ENCODE peak calls at places on chromosomes 4 and X, in eight cellular contexts. J, K, E, T, M, L, O and U are unnamed samples.

GRCh38 chr4:87839309-87839946 is 6.7 kb downstream of the MEPE start:
- DNase-seq in O (peak), M (peak), T (no peak), K (no peak), J (no peak), E (peak), L (no peak), U (peak)

GRCh38 chr4:80035336-80035735 is 37.7 kb downstream of the ANTXR2 start:
- DNase-seq in E (no peak), K (no peak), L (no peak), T (no peak), O (no peak), J (peak), M (no peak), U (no peak)

GRCh38 chr4:178244785-178245184 is 802.5 kb upstream of the AGA start:
- DNase-seq in L (no peak), T (no peak), M (no peak), K (no peak), J (no peak), E (no peak), O (no peak), U (no peak)

GRCh38 chrX:47179928-47180255 is 13.7 kb upstream of the UBA1 start:
- DNase-seq in J (no peak), T (no peak), O (no peak), K (no peak), L (no peak), E (no peak), M (no peak), U (no peak)

GRCh38 chr4:185734930-185735329 is 77.1 kb downstream of the SORBS2 start:
- DNase-seq in E (no peak), L (no peak), J (no peak), K (no peak), T (no peak), O (no peak), M (no peak), U (no peak)

GRCh38 chr4:188412499-188412898 is 273.3 kb downstream of the TRIML1 start:
- DNase-seq in M (no peak), O (no peak), K (no peak), J (no peak), E (no peak), L (no peak), T (no peak), U (no peak)

GRCh38 chr4:95398217-95398616 is 150.6 kb downstream of the UNC5C start:
- DNase-seq in M (no peak), L (no peak), E (no peak), J (no peak), K (no peak), O (no peak), T (no peak), U (no peak)

GRCh38 chr4:186104114-186104894 is at the start of gene FAM149A:
- DNase-seq in J (peak), M (no peak), E (no peak), L (peak), T (no peak), O (no peak), K (peak), U (no peak)

GRCh38 chr4:112109455-112110425 is 35.5 kb upstream of the FAM241A start:
- DNase-seq in M (peak), O (no peak), L (no peak), T (no peak), J (no peak), K (no peak), E (peak), U (peak)

GRCh38 chr4:115054836-115055235 is 58.6 kb downstream of the NDST4 start:
- DNase-seq in M (no peak), L (no peak), J (no peak), K (no peak), E (no peak), O (no peak), T (no peak), U (no peak)

GRCh38 chr4:19969492-19969891 is 282.2 kb upstream of the SLIT2 start:
- DNase-seq in O (no peak), E (no peak), L (no peak), T (no peak), J (no peak), M (peak), K (no peak), U (peak)

GRCh38 chr4:185721949-185722316 is 90.1 kb downstream of the SORBS2 start:
- DNase-seq in E (no peak), K (no peak), J (no peak), T (no peak), O (no peak), L (no peak), M (peak), U (peak)

GRCh38 chr4:112284166-112284565 is 1.5 kb downstream of the TIFA start:
- DNase-seq in T (no peak), J (no peak), L (no peak), E (no peak), O (no peak), M (no peak), K (no peak), U (peak)

GRCh38 chr4:137312257-137312656 is 220.0 kb downstream of the PCDH18 start:
- DNase-seq in M (peak), E (no peak), J (no peak), L (no peak), K (no peak), O (no peak), T (no peak), U (no peak)

GRCh38 chr4:152831416-152831815 is 51.7 kb downstream of the ARFIP1 start:
- DNase-seq in O (no peak), J (no peak), E (no peak), T (no peak), L (no peak), M (no peak), K (no peak), U (no peak)

GRCh38 chrX:70132244-70132643 is 1.0 kb upstream of the IGBP1 start:
- DNase-seq in L (no peak), E (peak), J (no peak), M (no peak), T (no peak), K (no peak), O (no peak), U (no peak)

GRCh38 chrX:76398970-76399369 is 28.5 kb upstream of the MAGEE1 start:
- DNase-seq in M (no peak), O (no peak), J (no peak), K (no peak), E (no peak), T (no peak), L (no peak), U (no peak)

GRCh38 chr4:121107507-121107906 is 35.2 kb upstream of the NDNF start:
- DNase-seq in O (no peak), J (no peak), L (no peak), K (no peak), T (no peak), E (no peak), M (no peak), U (no peak)

GRCh38 chr4:22339491-22339890 is 176.4 kb downstream of the ADGRA3 start:
- DNase-seq in O (no peak), L (no peak), J (no peak), T (no peak), K (no peak), M (no peak), E (no peak), U (no peak)

GRCh38 chr4:95219109-95219508 is 329.7 kb downstream of the UNC5C start:
- DNase-seq in T (no peak), J (no peak), L (no peak), E (no peak), O (no peak), K (no peak), M (peak), U (peak)

GRCh38 chr4:83011779-83012630 is 1.4 kb upstream of the LIN54 start:
- DNase-seq in J (peak), E (peak), M (no peak), T (no peak), K (no peak), L (peak), O (no peak), U (peak)

GRCh38 chr4:15182600-15183222 is 180.4 kb downstream of the CPEB2 start:
- DNase-seq in E (no peak), K (no peak), L (no peak), O (no peak), M (peak), T (no peak), J (no peak), U (peak)

GRCh38 chr4:96685691-96686090 is 845.8 kb downstream of the PDHA2 start:
- DNase-seq in M (no peak), T (no peak), O (no peak), E (no peak), J (no peak), K (no peak), L (no peak), U (no peak)

GRCh38 chrX:148784859-148785655 is 284.6 kb downstream of the AFF2 start:
- DNase-seq in M (no peak), K (no peak), J (no peak), L (no peak), O (no peak), E (no peak), T (no peak), U (no peak)

GRCh38 chr4:126223784-126224407 is 909.1 kb downstream of the FAT4 start:
- DNase-seq in J (no peak), L (no peak), M (peak), T (no peak), K (peak), E (peak), O (no peak), U (peak)

GRCh38 chr4:38382492-38382891 is 281.5 kb upstream of the KLF3 start:
- DNase-seq in L (no peak), M (no peak), O (no peak), J (no peak), T (no peak), E (no peak), K (no peak), U (no peak)

GRCh38 chrX:13123247-13123856 is 78.9 kb upstream of the FAM9C start:
- DNase-seq in K (no peak), J (no peak), L (no peak), T (no peak), E (peak), M (no peak), O (no peak), U (no peak)

GRCh38 chrX:13126785-13127184 is 82.4 kb upstream of the FAM9C start:
- DNase-seq in T (no peak), O (no peak), J (no peak), K (no peak), E (no peak), L (no peak), M (peak), U (no peak)

GRCh38 chrX:13121020-13121419 is 76.6 kb upstream of the FAM9C start:
- DNase-seq in O (no peak), M (no peak), L (no peak), K (no peak), E (no peak), J (no peak), T (no peak), U (no peak)

GRCh38 chrX:13125188-13125587 is 80.8 kb upstream of the FAM9C start:
- DNase-seq in E (no peak), L (no peak), K (no peak), T (no peak), M (no peak), J (no peak), O (no peak), U (no peak)

DNA sequence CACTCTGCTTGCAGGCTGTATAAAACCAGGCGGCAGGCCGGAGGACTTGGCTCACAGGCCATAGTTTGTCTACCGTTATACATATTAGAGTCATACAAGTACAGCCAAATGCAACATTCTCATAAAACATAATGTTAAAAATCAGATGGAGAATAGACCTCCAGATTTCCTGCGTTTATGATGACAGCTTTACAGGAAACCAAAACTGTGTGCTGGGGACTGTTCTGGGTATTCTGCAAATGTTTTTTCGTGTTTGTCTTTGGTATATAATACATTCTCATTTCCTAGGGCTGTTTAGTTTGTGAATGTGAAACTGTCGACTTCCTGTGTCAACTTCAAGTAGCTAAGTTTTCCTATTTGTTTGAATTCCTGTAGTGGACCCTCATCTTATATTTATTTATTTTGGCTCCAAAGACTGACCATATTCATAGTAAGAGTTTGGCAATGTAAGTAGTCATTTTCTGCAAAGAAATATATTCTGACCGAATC is 79.5 kb upstream of the FAM9C start:
- DNase-seq in L (no peak), E (peak), M (peak), O (no peak), J (no peak), K (no peak), T (no peak), U (no peak)
- TF ChIP-seq CTCF in L (no peak), E (no peak), M (no peak), O (no peak), J (no peak), K (no peak), T (no peak), U (no peak)

DNA sequence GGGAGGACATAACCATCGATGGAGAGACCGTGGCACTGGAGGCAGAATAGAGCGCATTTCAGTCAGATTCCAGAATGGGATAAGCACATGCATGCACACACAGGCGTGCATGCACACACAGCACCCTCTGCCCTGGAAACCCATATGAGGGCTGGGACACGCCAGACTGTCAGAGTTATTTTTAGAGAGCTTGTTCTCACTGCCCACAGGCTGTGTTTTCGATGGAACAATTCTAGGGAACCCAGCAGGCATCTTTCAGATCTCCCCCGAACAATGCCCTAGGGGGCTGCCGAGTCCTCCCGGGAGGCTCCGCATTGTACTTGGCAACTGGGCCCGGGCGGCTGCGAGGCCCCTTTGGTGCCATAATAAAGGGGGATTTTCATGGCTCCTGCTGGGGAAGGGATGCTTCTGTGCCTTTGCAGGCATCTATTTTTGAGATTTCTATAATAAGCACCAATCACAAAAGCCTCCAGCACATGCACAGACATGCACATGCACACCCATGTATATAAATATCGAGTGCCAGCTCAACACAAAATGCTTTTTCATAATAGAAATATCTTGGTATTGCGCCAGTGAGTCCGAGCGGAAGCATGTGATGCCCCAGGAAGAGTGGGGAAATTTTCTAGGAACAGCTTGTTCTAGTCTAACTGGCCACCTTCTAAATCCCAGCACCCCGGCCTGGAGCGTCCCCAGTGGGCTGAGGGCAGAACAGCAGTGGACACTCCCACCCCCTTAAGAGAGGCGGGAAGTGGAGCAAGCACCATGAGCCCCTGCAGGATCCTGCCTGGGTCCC is 88.6 kb downstream of the PHKA2 start:
- DNase-seq in L (no peak), O (peak), K (no peak), J (no peak), E (no peak), M (peak), T (no peak), U (no peak)
- TF ChIP-seq CTCF in L (no peak), O (peak), K (no peak), J (no peak), E (no peak), M (peak), T (peak), U (no peak)

GRCh38 chr4:4462970-4463369 is 76.1 kb downstream of the NSG1 start:
- DNase-seq in T (no peak), J (no peak), O (no peak), L (no peak), K (no peak), M (no peak), E (no peak), U (no peak)
- TF ChIP-seq CTCF in T (no peak), J (no peak), O (no peak), L (no peak), K (no peak), M (no peak), E (no peak), U (no peak)

GRCh38 chr4:100722866-100723459 is 205.1 kb upstream of the EMCN start:
- DNase-seq in M (no peak), T (no peak), K (no peak), E (no peak), L (no peak), O (no peak), J (no peak), U (no peak)

GRCh38 chr4:100716416-100716815 is 198.6 kb upstream of the EMCN start:
- DNase-seq in E (no peak), K (no peak), L (no peak), O (no peak), J (no peak), M (no peak), T (no peak), U (no peak)

GRCh38 chr4:100721077-100721476 is 203.3 kb upstream of the EMCN start:
- DNase-seq in E (no peak), T (no peak), K (no peak), L (no peak), M (no peak), O (no peak), J (no peak), U (no peak)

GRCh38 chr4:100722133-100722532 is 204.3 kb upstream of the EMCN start:
- DNase-seq in T (no peak), M (no peak), E (no peak), J (no peak), O (no peak), K (no peak), L (no peak), U (no peak)

DNA sequence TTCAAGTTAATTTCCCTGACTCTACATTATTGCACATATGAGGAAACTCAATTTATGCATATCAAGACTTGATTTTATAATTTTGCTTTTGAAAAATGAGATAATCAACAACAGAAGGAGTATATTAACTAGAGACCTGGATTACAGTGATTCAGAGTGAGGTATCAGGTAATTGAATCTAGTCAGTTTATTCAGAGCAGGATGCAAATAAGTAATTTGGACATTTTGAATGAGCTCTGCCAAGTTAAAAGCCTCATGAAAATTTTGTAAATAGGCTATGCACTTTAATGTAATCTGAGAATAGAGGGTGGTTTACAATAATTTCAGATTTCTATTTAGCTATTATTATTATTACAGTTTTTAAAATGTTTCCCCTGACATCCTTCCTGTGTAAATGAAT is 203.7 kb upstream of the EMCN start:
- DNase-seq in J (no peak), T (no peak), E (no peak), L (no peak), K (no peak), O (no peak), M (no peak), U (no peak)
- TF ChIP-seq CTCF in J (no peak), T (no peak), E (no peak), L (no peak), K (no peak), O (no peak), M (no peak), U (no peak)